ENCODE peak calls at places on chromosomes 7 and 10, in seven cellular contexts. R is HCT116, K is GM12878, Z is K562, E is SK-N-SH, Q is HepG2, O is H1. L is an unnamed sample.

GRCh38 chr10:97119058-97119832 is 66.5 kb downstream of the SLIT1 start:
- DNase-seq in Q (no peak), Z (no peak), E (peak), O (no peak), R (no peak), K (no peak), L (no peak)

GRCh38 chr7:110148054-110148453 is 942.9 kb upstream of the LRRN3 start:
- DNase-seq in Q (no peak), E (no peak), R (no peak), Z (no peak), K (no peak), O (no peak), L (no peak)

GRCh38 chr7:116177009-116177408 is 33.3 kb upstream of the TES start:
- DNase-seq in K (no peak), Q (no peak), Z (no peak), R (no peak), O (no peak), E (no peak), L (no peak)

GRCh38 chr7:27204851-27205322 is 5.0 kb upstream of the HOXA13 start:
- DNase-seq in Q (no peak), R (no peak), K (no peak), E (no peak), O (peak), Z (no peak), L (no peak)

GRCh38 chr7:111931958-111932357 is 274.2 kb downstream of the DOCK4 start:
- DNase-seq in Z (no peak), O (no peak), K (no peak), Q (peak), R (no peak), E (no peak), L (no peak)

GRCh38 chr10:103580422-103580821 is 86.9 kb downstream of the NEURL1 start:
- DNase-seq in E (no peak), Q (no peak), K (no peak), Z (no peak), R (no peak), O (no peak), L (no peak)

GRCh38 chr10:34731885-34732701 is 83.0 kb downstream of the PARD3 start:
- DNase-seq in O (no peak), Q (no peak), E (no peak), K (no peak), Z (no peak), R (no peak), L (no peak)

GRCh38 chr10:125538947-125539649 is 143.9 kb downstream of the TEX36 start:
- DNase-seq in E (peak), Q (no peak), R (no peak), O (peak), Z (no peak), K (no peak), L (no peak)

GRCh38 chr7:81501220-81501619 is 268.6 kb downstream of the HGF start:
- DNase-seq in Z (no peak), Q (no peak), O (no peak), E (peak), K (no peak), R (peak), L (no peak)

GRCh38 chr7:25720427-25720826 is 431.6 kb upstream of the NFE2L3 start:
- DNase-seq in K (no peak), O (no peak), R (no peak), Q (no peak), E (peak), Z (no peak), L (no peak)

GRCh38 chr10:117551322-117552155 is 9.0 kb downstream of the EMX2 start:
- DNase-seq in K (no peak), Q (no peak), O (no peak), Z (no peak), R (no peak), E (no peak), L (no peak)

GRCh38 chr7:134613623-134614347 is 32.9 kb upstream of the BPGM start:
- DNase-seq in Z (no peak), R (no peak), O (no peak), K (no peak), Q (no peak), E (no peak), L (no peak)

GRCh38 chr7:130887182-130888016 is 153.4 kb upstream of the KLF14 start:
- DNase-seq in Q (peak), R (peak), O (peak), K (no peak), E (no peak), Z (no peak), L (no peak)

GRCh38 chr7:41940760-41941343 is 238.0 kb upstream of the INHBA start:
- DNase-seq in E (peak), Q (peak), O (peak), K (peak), Z (peak), R (peak), L (peak)

GRCh38 chr7:148927141-148927540 is 43.0 kb upstream of the EZH2 start:
- DNase-seq in Q (no peak), E (no peak), O (no peak), R (no peak), Z (no peak), K (no peak), L (no peak)

GRCh38 chr7:69374036-69374420 is 224.2 kb upstream of the AUTS2 start:
- DNase-seq in O (no peak), Q (no peak), K (no peak), E (no peak), Z (no peak), R (no peak), L (no peak)

GRCh38 chr10:77346031-77346430 is 291.6 kb downstream of the KCNMA1 start:
- DNase-seq in Z (no peak), K (no peak), R (no peak), O (no peak), E (no peak), Q (no peak), L (no peak)

GRCh38 chr10:70925377-70926214 is 37.2 kb upstream of the PCBD1 start:
- DNase-seq in R (no peak), E (peak), Z (peak), K (no peak), Q (no peak), O (peak), L (peak)

GRCh38 chr7:2129376-2130375 is 103.1 kb downstream of the MAD1L1 start:
- DNase-seq in R (no peak), Z (no peak), K (no peak), O (no peak), Q (no peak), E (no peak), L (no peak)

GRCh38 chr10:131806146-131806545 is 94.7 kb upstream of the PPP2R2D start:
- DNase-seq in R (no peak), K (no peak), O (peak), Z (no peak), E (no peak), Q (no peak), L (no peak)

GRCh38 chr7:27212587-27213149 is 12.8 kb upstream of the HOXA13 start:
- DNase-seq in Q (no peak), E (no peak), K (no peak), R (no peak), Z (no peak), O (no peak), L (no peak)

GRCh38 chr7:154837622-154838021 is 165.3 kb downstream of the PAXIP1 start:
- DNase-seq in Z (no peak), O (no peak), R (no peak), E (no peak), K (peak), Q (no peak), L (no peak)

GRCh38 chr7:54426406-54426805 is 115.8 kb upstream of the VSTM2A start:
- DNase-seq in O (no peak), Z (no peak), Q (no peak), E (no peak), K (no peak), R (no peak), L (no peak)
- TF ChIP-seq YY1 in O (no peak), Z (no peak), Q (no peak), E (no peak), K (no peak), R (no peak), L (no peak)

GRCh38 chr7:47326808-47327207 is 255.1 kb downstream of the TNS3 start:
- DNase-seq in Z (no peak), K (no peak), O (peak), Q (no peak), E (peak), R (no peak), L (no peak)

GRCh38 chr7:47325337-47325736 is 256.6 kb downstream of the TNS3 start:
- DNase-seq in O (no peak), Z (no peak), Q (no peak), E (no peak), R (no peak), K (no peak), L (no peak)

GRCh38 chr7:47327698-47328391 is 254.1 kb downstream of the TNS3 start:
- DNase-seq in Q (no peak), Z (no peak), E (peak), K (no peak), O (peak), R (no peak), L (peak)

GRCh38 chr7:47327306-47327697 is 254.6 kb downstream of the TNS3 start:
- DNase-seq in Q (no peak), O (no peak), R (no peak), E (peak), Z (no peak), K (no peak), L (no peak)

DNA sequence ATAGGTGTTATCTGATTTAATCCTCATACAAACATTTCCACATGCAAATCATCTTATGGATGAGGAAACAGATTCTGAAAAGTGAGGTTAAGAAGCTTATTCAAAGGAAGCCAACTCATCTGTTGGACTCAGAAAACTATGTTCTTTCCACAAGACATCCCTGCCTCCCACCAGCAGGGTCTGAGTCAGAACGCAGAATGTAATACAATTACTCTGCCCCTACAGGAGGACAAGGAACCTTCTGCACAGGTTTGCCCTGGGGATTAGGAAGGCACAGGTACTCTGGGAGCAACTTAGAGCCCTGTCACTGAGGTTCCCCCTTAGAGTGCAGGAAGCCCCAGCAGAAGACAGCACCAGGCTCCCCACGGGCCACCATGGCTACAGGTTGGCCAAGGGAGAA is 255.7 kb downstream of the TNS3 start:
- DNase-seq in Q (peak), K (no peak), Z (no peak), O (peak), R (no peak), E (no peak), L (no peak)
- TF ChIP-seq YY1 in Q (no peak), K (no peak), Z (no peak), O (no peak), R (no peak), E (no peak), L (no peak)

DNA sequence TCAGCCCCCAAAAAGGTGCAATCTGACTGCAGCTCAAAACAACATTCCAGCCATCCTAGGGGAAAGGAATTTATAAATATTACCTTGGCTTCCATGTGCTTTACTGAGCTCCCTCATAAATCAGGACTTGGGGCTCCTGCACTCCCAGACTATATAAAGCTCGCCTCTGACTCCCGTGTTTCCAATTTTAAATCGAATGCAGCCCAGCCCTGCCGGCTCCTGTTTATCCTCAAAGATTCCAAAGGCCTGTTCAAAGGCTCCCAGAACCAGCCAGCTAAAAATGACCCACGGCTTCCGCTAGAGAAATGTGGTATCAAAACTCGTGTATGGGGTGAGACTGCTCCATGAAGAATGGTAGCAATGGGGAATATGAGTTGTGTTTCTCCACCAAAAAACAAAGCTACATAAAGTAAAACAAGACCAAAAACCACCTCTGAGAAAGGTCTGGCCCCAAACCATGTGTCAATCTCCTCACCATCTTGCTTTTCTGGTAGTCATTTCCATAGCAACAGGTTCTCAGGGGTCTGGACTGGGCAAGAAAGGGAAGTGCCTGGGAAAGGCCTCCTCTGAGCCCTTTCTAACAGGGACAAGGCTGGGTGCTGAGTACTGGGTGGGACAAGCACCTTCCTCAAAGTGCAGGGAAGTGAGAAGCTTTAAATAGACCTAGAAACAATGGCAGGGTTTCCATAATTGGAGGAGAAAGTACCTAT is 5.1 kb downstream of the CALML3 start:
- DNase-seq in E (no peak), Q (no peak), K (no peak), O (no peak), R (no peak), Z (no peak), L (no peak)
- TF ChIP-seq YY1 in E (no peak), Q (no peak), K (no peak), O (no peak), R (no peak), Z (no peak), L (no peak)

DNA sequence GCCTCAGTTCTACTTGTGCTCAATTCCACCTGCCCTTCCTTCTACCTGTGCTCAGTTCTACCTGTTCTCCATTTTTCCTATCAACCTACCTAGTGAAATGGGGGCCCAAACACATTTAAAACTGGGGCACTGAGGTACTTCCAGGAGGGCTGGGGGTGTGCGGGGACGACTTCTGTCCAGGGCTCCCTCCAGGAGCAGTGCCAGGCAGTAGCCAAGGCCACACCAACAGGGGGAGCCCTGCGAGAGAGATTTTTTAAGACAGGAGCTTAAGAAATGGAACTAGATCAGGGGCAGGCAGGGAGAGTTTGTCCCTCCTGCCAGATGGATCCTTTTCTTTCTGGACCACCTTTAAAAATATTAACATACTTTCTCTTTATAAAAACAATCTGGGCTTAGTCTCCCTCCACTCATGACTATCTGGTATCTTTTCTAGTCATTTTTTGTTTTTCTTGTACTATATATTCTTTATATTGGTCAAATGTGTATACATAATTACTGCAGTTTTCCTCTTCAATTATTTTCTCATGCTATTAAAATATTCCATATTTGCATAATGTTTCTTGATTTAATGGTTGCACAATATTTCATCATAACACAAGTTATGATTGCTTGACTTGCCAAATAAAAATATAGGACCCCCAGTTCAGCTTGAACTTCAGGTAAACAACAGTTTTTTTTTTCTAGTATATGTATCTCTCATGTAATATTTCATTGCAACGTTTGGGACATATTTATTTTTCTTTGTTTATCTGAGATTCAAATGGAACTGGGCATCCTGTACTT is 47.3 kb upstream of the INSYN2A start:
- DNase-seq in Q (peak), Z (peak), O (peak), R (peak), E (peak), K (no peak), L (peak)
- TF ChIP-seq YY1 in Q (no peak), Z (no peak), O (no peak), R (peak), E (no peak), K (no peak), L (no peak)

GRCh38 chr7:12685550-12685949 is 1.9 kb upstream of the ARL4A start:
- DNase-seq in O (peak), Z (no peak), E (peak), Q (no peak), R (no peak), K (no peak), L (no peak)
- TF ChIP-seq YY1 in O (peak), Z (no peak), E (no peak), Q (no peak), R (no peak), K (no peak), L (no peak)

GRCh38 chr7:36986429-36987362 is 262.4 kb upstream of the AOAH start:
- DNase-seq in E (peak), K (no peak), Q (peak), Z (peak), R (peak), O (peak), L (peak)
- TF ChIP-seq YY1 in E (no peak), K (peak), Q (no peak), Z (no peak), R (no peak), O (no peak), L (no peak)

GRCh38 chr10:69422676-69423075 is 6.0 kb upstream of the TACR2 start:
- DNase-seq in E (no peak), K (no peak), Q (no peak), O (no peak), Z (no peak), R (no peak), L (no peak)
- TF ChIP-seq YY1 in E (no peak), K (no peak), Q (no peak), O (no peak), Z (no peak), R (no peak), L (no peak)